ENCODE peak calls at places on chromosomes 7 and 10, in nine cellular contexts. One of them, this sample, is unnamed.
A peak's percentile ranks its signal among the peaks of the same experiment; 100 is the strongest.

GRCh38 chr7:102991540-102992214 is 78.9 kb downstream of the LRRC17 start:
- DNase-seq in lung microvascular endothelial cell: peak; percentile 96
- DNase-seq in HT1080: peak; percentile 98
- DNase-seq in NCI-H460: peak; percentile 88
- DNase-seq in effector CD4-positive, alpha-beta T cell: no peak
- DNase-seq in NCI-H446: peak; percentile 45
- DNase-seq in stimulated activated naive CD8-positive, alpha-beta T cell treated with anti-CD3 and anti-CD28 coated beads, Interleukin-15, amount 100 ng/mL, for 72 hours: no peak
- DNase-seq in left lobe of liver: no peak
- DNase-seq in activated CD4-positive, CD25-positive, alpha-beta regulatory T cell: no peak
- DNase-seq in this sample: peak; percentile 96

GRCh38 chr10:124573726-124574455 is 112.3 kb downstream of the LHPP start:
- DNase-seq in stimulated activated naive CD8-positive, alpha-beta T cell treated with anti-CD3 and anti-CD28 coated beads, Interleukin-15, amount 100 ng/mL, for 72 hours: no peak
- DNase-seq in NCI-H446: no peak
- DNase-seq in activated CD4-positive, CD25-positive, alpha-beta regulatory T cell: no peak
- DNase-seq in effector CD4-positive, alpha-beta T cell: no peak
- DNase-seq in NCI-H460: no peak
- DNase-seq in lung microvascular endothelial cell: no peak
- DNase-seq in left lobe of liver: no peak
- DNase-seq in HT1080: no peak
- DNase-seq in this sample: no peak

GRCh38 chr7:120254845-120255244 is 18.1 kb upstream of the KCND2 start:
- DNase-seq in stimulated activated naive CD8-positive, alpha-beta T cell treated with anti-CD3 and anti-CD28 coated beads, Interleukin-15, amount 100 ng/mL, for 72 hours: no peak
- DNase-seq in effector CD4-positive, alpha-beta T cell: no peak
- DNase-seq in NCI-H460: no peak
- DNase-seq in left lobe of liver: no peak
- DNase-seq in HT1080: no peak
- DNase-seq in lung microvascular endothelial cell: no peak
- DNase-seq in activated CD4-positive, CD25-positive, alpha-beta regulatory T cell: no peak
- DNase-seq in NCI-H446: no peak
- DNase-seq in this sample: no peak

GRCh38 chr10:73910401-73910763 is 550 bp upstream of the PLAU start:
- DNase-seq in left lobe of liver: no peak
- DNase-seq in lung microvascular endothelial cell: no peak
- DNase-seq in stimulated activated naive CD8-positive, alpha-beta T cell treated with anti-CD3 and anti-CD28 coated beads, Interleukin-15, amount 100 ng/mL, for 72 hours: peak; percentile 27
- DNase-seq in NCI-H460: no peak
- DNase-seq in HT1080: peak; percentile 56
- DNase-seq in activated CD4-positive, CD25-positive, alpha-beta regulatory T cell: no peak
- DNase-seq in NCI-H446: no peak
- DNase-seq in effector CD4-positive, alpha-beta T cell: no peak
- DNase-seq in this sample: no peak

GRCh38 chr7:105198223-105198622 is 184.2 kb downstream of the KMT2E start:
- DNase-seq in effector CD4-positive, alpha-beta T cell: no peak
- DNase-seq in stimulated activated naive CD8-positive, alpha-beta T cell treated with anti-CD3 and anti-CD28 coated beads, Interleukin-15, amount 100 ng/mL, for 72 hours: no peak
- DNase-seq in NCI-H446: no peak
- DNase-seq in lung microvascular endothelial cell: peak; percentile 51
- DNase-seq in left lobe of liver: no peak
- DNase-seq in activated CD4-positive, CD25-positive, alpha-beta regulatory T cell: no peak
- DNase-seq in NCI-H460: no peak
- DNase-seq in HT1080: peak; percentile 52
- DNase-seq in this sample: no peak

GRCh38 chr7:140079121-140079536 is 16.4 kb upstream of the PARP12 start:
- DNase-seq in HT1080: peak; percentile 94
- DNase-seq in effector CD4-positive, alpha-beta T cell: no peak
- DNase-seq in activated CD4-positive, CD25-positive, alpha-beta regulatory T cell: no peak
- DNase-seq in stimulated activated naive CD8-positive, alpha-beta T cell treated with anti-CD3 and anti-CD28 coated beads, Interleukin-15, amount 100 ng/mL, for 72 hours: no peak
- DNase-seq in NCI-H446: no peak
- DNase-seq in lung microvascular endothelial cell: peak; percentile 14
- DNase-seq in left lobe of liver: no peak
- DNase-seq in NCI-H460: peak; percentile 11
- DNase-seq in this sample: no peak

GRCh38 chr10:24435374-24435773 is 226.4 kb downstream of the KIAA1217 start:
- DNase-seq in lung microvascular endothelial cell: peak; percentile 20
- DNase-seq in HT1080: peak; percentile 76
- DNase-seq in stimulated activated naive CD8-positive, alpha-beta T cell treated with anti-CD3 and anti-CD28 coated beads, Interleukin-15, amount 100 ng/mL, for 72 hours: no peak
- DNase-seq in effector CD4-positive, alpha-beta T cell: no peak
- DNase-seq in NCI-H460: no peak
- DNase-seq in activated CD4-positive, CD25-positive, alpha-beta regulatory T cell: no peak
- DNase-seq in NCI-H446: no peak
- DNase-seq in left lobe of liver: no peak
- DNase-seq in this sample: no peak

GRCh38 chr7:28442540-28443420 is 30.5 kb downstream of the CREB5 start:
- DNase-seq in left lobe of liver: no peak
- DNase-seq in activated CD4-positive, CD25-positive, alpha-beta regulatory T cell: no peak
- DNase-seq in HT1080: no peak
- DNase-seq in lung microvascular endothelial cell: no peak
- DNase-seq in NCI-H446: no peak
- DNase-seq in effector CD4-positive, alpha-beta T cell: no peak
- DNase-seq in NCI-H460: no peak
- DNase-seq in stimulated activated naive CD8-positive, alpha-beta T cell treated with anti-CD3 and anti-CD28 coated beads, Interleukin-15, amount 100 ng/mL, for 72 hours: no peak
- DNase-seq in this sample: no peak

GRCh38 chr7:3439333-3440030 is 138.4 kb downstream of the SDK1 start:
- DNase-seq in NCI-H460: peak; percentile 61
- DNase-seq in left lobe of liver: no peak
- DNase-seq in lung microvascular endothelial cell: peak; percentile 84
- DNase-seq in effector CD4-positive, alpha-beta T cell: no peak
- DNase-seq in NCI-H446: no peak
- DNase-seq in activated CD4-positive, CD25-positive, alpha-beta regulatory T cell: no peak
- DNase-seq in HT1080: peak; percentile 94
- DNase-seq in stimulated activated naive CD8-positive, alpha-beta T cell treated with anti-CD3 and anti-CD28 coated beads, Interleukin-15, amount 100 ng/mL, for 72 hours: no peak
- DNase-seq in this sample: no peak

GRCh38 chr10:70540089-70540788 is 61.7 kb downstream of the PALD1 start:
- DNase-seq in activated CD4-positive, CD25-positive, alpha-beta regulatory T cell: no peak
- DNase-seq in HT1080: no peak
- DNase-seq in effector CD4-positive, alpha-beta T cell: no peak
- DNase-seq in NCI-H460: no peak
- DNase-seq in NCI-H446: no peak
- DNase-seq in lung microvascular endothelial cell: peak; percentile 36
- DNase-seq in stimulated activated naive CD8-positive, alpha-beta T cell treated with anti-CD3 and anti-CD28 coated beads, Interleukin-15, amount 100 ng/mL, for 72 hours: peak; percentile 34
- DNase-seq in left lobe of liver: no peak
- DNase-seq in this sample: no peak

GRCh38 chr10:6927001-6927400 is 346.9 kb upstream of the PRKCQ start:
- DNase-seq in left lobe of liver: no peak
- DNase-seq in activated CD4-positive, CD25-positive, alpha-beta regulatory T cell: no peak
- DNase-seq in effector CD4-positive, alpha-beta T cell: no peak
- DNase-seq in NCI-H446: no peak
- DNase-seq in stimulated activated naive CD8-positive, alpha-beta T cell treated with anti-CD3 and anti-CD28 coated beads, Interleukin-15, amount 100 ng/mL, for 72 hours: no peak
- DNase-seq in lung microvascular endothelial cell: no peak
- DNase-seq in HT1080: no peak
- DNase-seq in NCI-H460: no peak
- DNase-seq in this sample: no peak

GRCh38 chr10:2284071-2284470 is 546.7 kb upstream of the ADARB2 start:
- DNase-seq in HT1080: no peak
- DNase-seq in activated CD4-positive, CD25-positive, alpha-beta regulatory T cell: no peak
- DNase-seq in effector CD4-positive, alpha-beta T cell: no peak
- DNase-seq in left lobe of liver: no peak
- DNase-seq in stimulated activated naive CD8-positive, alpha-beta T cell treated with anti-CD3 and anti-CD28 coated beads, Interleukin-15, amount 100 ng/mL, for 72 hours: no peak
- DNase-seq in NCI-H446: no peak
- DNase-seq in NCI-H460: no peak
- DNase-seq in lung microvascular endothelial cell: no peak
- DNase-seq in this sample: no peak

This sample was measured in HCT116.